ENCODE peak calls at places on chromosomes 11 and 22, in ten cellular contexts. One of them, this sample, is unnamed.

GRCh38 chr11:283405-284080 is 5.3 kb downstream of the NLRP6 start:
- DNase-seq in breast epithelium: no peak
- DNase-seq in type B pancreatic cell: no peak
- DNase-seq in tibial nerve: no peak
- DNase-seq in adrenal gland: no peak
- DNase-seq in HFF-Myc: no peak
- DNase-seq in astrocyte: no peak
- DNase-seq in HCT116: no peak
- DNase-seq in left ventricle myocardium inferior: no peak
- DNase-seq in osteoblast: peak
- DNase-seq in this sample: no peak

GRCh38 chr11:119422505-119423416 is at the start of gene THY1:
- DNase-seq in adrenal gland: no peak
- DNase-seq in left ventricle myocardium inferior: no peak
- DNase-seq in HFF-Myc: no peak
- DNase-seq in osteoblast: peak
- DNase-seq in astrocyte: peak
- DNase-seq in HCT116: no peak
- DNase-seq in type B pancreatic cell: no peak
- DNase-seq in breast epithelium: no peak
- DNase-seq in tibial nerve: no peak
- DNase-seq in this sample: peak

GRCh38 chr11:114317738-114318137 is 21.5 kb downstream of the NNMT start:
- DNase-seq in adrenal gland: no peak
- DNase-seq in left ventricle myocardium inferior: peak
- DNase-seq in HCT116: peak
- DNase-seq in tibial nerve: no peak
- DNase-seq in astrocyte: no peak
- DNase-seq in breast epithelium: no peak
- DNase-seq in type B pancreatic cell: no peak
- DNase-seq in HFF-Myc: no peak
- DNase-seq in osteoblast: peak
- DNase-seq in this sample: no peak

GRCh38 chr11:71086687-71087258 is 165.6 kb downstream of the SHANK2 start:
- DNase-seq in adrenal gland: peak
- DNase-seq in HCT116: no peak
- DNase-seq in type B pancreatic cell: no peak
- DNase-seq in tibial nerve: no peak
- DNase-seq in osteoblast: peak
- DNase-seq in astrocyte: no peak
- DNase-seq in breast epithelium: no peak
- DNase-seq in HFF-Myc: no peak
- DNase-seq in left ventricle myocardium inferior: no peak
- DNase-seq in this sample: no peak

GRCh38 chr22:35997438-35997837 is 31.2 kb downstream of the RBFOX2 start:
- DNase-seq in tibial nerve: no peak
- DNase-seq in astrocyte: no peak
- DNase-seq in left ventricle myocardium inferior: no peak
- DNase-seq in type B pancreatic cell: no peak
- DNase-seq in adrenal gland: no peak
- DNase-seq in osteoblast: peak
- DNase-seq in breast epithelium: no peak
- DNase-seq in HFF-Myc: no peak
- DNase-seq in HCT116: no peak
- DNase-seq in this sample: no peak

GRCh38 chr11:77266766-77267165 is 34.7 kb downstream of the GDPD4 start:
- DNase-seq in left ventricle myocardium inferior: no peak
- DNase-seq in osteoblast: no peak
- DNase-seq in HFF-Myc: no peak
- DNase-seq in type B pancreatic cell: no peak
- DNase-seq in HCT116: no peak
- DNase-seq in adrenal gland: no peak
- DNase-seq in breast epithelium: no peak
- DNase-seq in astrocyte: no peak
- DNase-seq in tibial nerve: no peak
- DNase-seq in this sample: no peak

GRCh38 chr22:43546186-43546585 is 134.4 kb downstream of the MPPED1 start:
- DNase-seq in osteoblast: no peak
- DNase-seq in breast epithelium: no peak
- DNase-seq in HCT116: no peak
- DNase-seq in type B pancreatic cell: no peak
- DNase-seq in HFF-Myc: no peak
- DNase-seq in tibial nerve: no peak
- DNase-seq in astrocyte: no peak
- DNase-seq in left ventricle myocardium inferior: no peak
- DNase-seq in adrenal gland: no peak
- DNase-seq in this sample: peak

GRCh38 chr11:420054-420910 is 5.5 kb upstream of the SIGIRR start:
- DNase-seq in astrocyte: no peak
- DNase-seq in type B pancreatic cell: no peak
- DNase-seq in adrenal gland: no peak
- DNase-seq in osteoblast: no peak
- DNase-seq in HCT116: no peak
- DNase-seq in breast epithelium: no peak
- DNase-seq in tibial nerve: no peak
- DNase-seq in left ventricle myocardium inferior: no peak
- DNase-seq in HFF-Myc: no peak
- DNase-seq in this sample: no peak

GRCh38 chr11:68780829-68781228 is 29.5 kb upstream of the TESMIN start:
- DNase-seq in HFF-Myc: no peak
- DNase-seq in HCT116: peak
- DNase-seq in astrocyte: no peak
- DNase-seq in tibial nerve: no peak
- DNase-seq in breast epithelium: no peak
- DNase-seq in osteoblast: no peak
- DNase-seq in adrenal gland: peak
- DNase-seq in type B pancreatic cell: no peak
- DNase-seq in left ventricle myocardium inferior: peak
- DNase-seq in this sample: no peak

GRCh38 chr11:1193326-1194230 is 29.3 kb upstream of the MUC5B start:
- DNase-seq in osteoblast: peak
- DNase-seq in breast epithelium: peak
- DNase-seq in tibial nerve: no peak
- DNase-seq in adrenal gland: no peak
- DNase-seq in HCT116: no peak
- DNase-seq in type B pancreatic cell: peak
- DNase-seq in HFF-Myc: no peak
- DNase-seq in left ventricle myocardium inferior: peak
- DNase-seq in astrocyte: no peak
- DNase-seq in this sample: peak

GRCh38 chr22:22397292-22397870 is 111.2 kb downstream of the ZNF280B start:
- DNase-seq in type B pancreatic cell: no peak
- DNase-seq in astrocyte: peak
- DNase-seq in tibial nerve: peak
- DNase-seq in osteoblast: peak
- DNase-seq in HCT116: peak
- DNase-seq in HFF-Myc: no peak
- DNase-seq in adrenal gland: peak
- DNase-seq in left ventricle myocardium inferior: peak
- DNase-seq in breast epithelium: peak
- DNase-seq in this sample: peak
- TF ChIP-seq CTCF in type B pancreatic cell: peak
- TF ChIP-seq CTCF in astrocyte: no peak
- TF ChIP-seq CTCF in tibial nerve: no peak
- TF ChIP-seq CTCF in osteoblast: peak
- TF ChIP-seq CTCF in HCT116: no peak
- TF ChIP-seq CTCF in HFF-Myc: no peak
- TF ChIP-seq CTCF in adrenal gland: no peak
- TF ChIP-seq CTCF in left ventricle myocardium inferior: peak
- TF ChIP-seq CTCF in breast epithelium: no peak
- TF ChIP-seq CTCF in this sample: no peak

GRCh38 chr11:55719608-55720160 is 53.6 kb upstream of the OR5D13 start:
- DNase-seq in osteoblast: no peak
- DNase-seq in breast epithelium: no peak
- DNase-seq in astrocyte: no peak
- DNase-seq in adrenal gland: no peak
- DNase-seq in type B pancreatic cell: no peak
- DNase-seq in HFF-Myc: no peak
- DNase-seq in tibial nerve: no peak
- DNase-seq in left ventricle myocardium inferior: no peak
- DNase-seq in HCT116: no peak
- DNase-seq in this sample: no peak

DNA sequence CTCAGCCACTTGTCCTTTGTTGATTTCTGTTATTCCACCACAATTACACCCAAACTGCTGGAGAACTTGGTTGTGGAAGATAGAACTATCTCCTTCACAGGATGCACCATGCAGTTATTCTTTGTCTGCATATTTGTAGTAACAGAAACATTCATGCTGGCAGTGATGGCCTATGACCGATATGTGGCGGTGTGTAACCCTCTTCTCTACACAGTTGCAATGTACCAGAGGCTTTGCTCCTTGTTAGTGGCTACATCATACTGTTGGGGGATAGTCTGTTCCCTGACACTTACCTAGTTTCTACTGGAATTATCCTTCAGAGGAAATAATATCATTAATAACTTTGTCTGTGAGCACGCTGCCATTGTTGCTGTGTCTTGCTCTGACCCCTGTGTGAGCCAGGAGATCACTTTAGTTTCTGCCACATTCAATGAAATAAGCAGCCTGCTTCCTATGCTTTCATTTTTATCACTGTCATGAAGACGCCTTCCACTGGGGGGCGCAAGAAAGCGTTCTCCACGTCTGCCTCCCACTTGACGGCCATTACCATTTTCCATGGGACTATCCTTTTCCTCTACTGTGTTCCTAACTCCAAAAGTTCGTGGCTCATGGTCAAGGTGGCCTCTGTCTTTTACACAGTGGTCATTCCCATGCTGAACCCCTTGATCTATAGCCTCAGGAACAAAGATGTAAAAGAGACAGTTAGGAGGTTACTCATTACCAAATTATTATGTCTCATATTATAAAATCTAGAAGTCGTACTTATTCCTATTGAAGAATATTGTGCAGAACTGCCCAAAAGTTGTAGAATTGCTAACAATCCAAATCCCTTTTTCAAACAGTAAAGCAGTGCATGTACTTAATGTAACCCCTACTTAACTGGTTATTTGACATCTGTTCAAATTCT is 53.2 kb downstream of the OR4C6 start:
- DNase-seq in HCT116: no peak
- DNase-seq in left ventricle myocardium inferior: no peak
- DNase-seq in HFF-Myc: no peak
- DNase-seq in astrocyte: no peak
- DNase-seq in osteoblast: no peak
- DNase-seq in tibial nerve: no peak
- DNase-seq in type B pancreatic cell: no peak
- DNase-seq in breast epithelium: no peak
- DNase-seq in adrenal gland: no peak
- DNase-seq in this sample: no peak
- TF ChIP-seq CTCF in HCT116: no peak
- TF ChIP-seq CTCF in left ventricle myocardium inferior: no peak
- TF ChIP-seq CTCF in HFF-Myc: peak
- TF ChIP-seq CTCF in astrocyte: no peak
- TF ChIP-seq CTCF in osteoblast: no peak
- TF ChIP-seq CTCF in tibial nerve: no peak
- TF ChIP-seq CTCF in type B pancreatic cell: peak
- TF ChIP-seq CTCF in breast epithelium: no peak
- TF ChIP-seq CTCF in adrenal gland: no peak
- TF ChIP-seq CTCF in this sample: no peak

GRCh38 chr11:64660706-64661105 is 62.3 kb downstream of the NRXN2 start:
- DNase-seq in astrocyte: no peak
- DNase-seq in HFF-Myc: no peak
- DNase-seq in adrenal gland: no peak
- DNase-seq in type B pancreatic cell: no peak
- DNase-seq in osteoblast: peak
- DNase-seq in breast epithelium: no peak
- DNase-seq in HCT116: no peak
- DNase-seq in left ventricle myocardium inferior: no peak
- DNase-seq in tibial nerve: no peak
- DNase-seq in this sample: no peak

GRCh38 chr11:64659417-64660144 is 63.4 kb downstream of the NRXN2 start:
- DNase-seq in type B pancreatic cell: no peak
- DNase-seq in HCT116: peak
- DNase-seq in tibial nerve: no peak
- DNase-seq in osteoblast: peak
- DNase-seq in left ventricle myocardium inferior: no peak
- DNase-seq in breast epithelium: no peak
- DNase-seq in HFF-Myc: peak
- DNase-seq in adrenal gland: no peak
- DNase-seq in astrocyte: peak
- DNase-seq in this sample: no peak

GRCh38 chr11:64661622-64662021 is 61.4 kb downstream of the NRXN2 start:
- DNase-seq in tibial nerve: no peak
- DNase-seq in osteoblast: peak
- DNase-seq in HCT116: no peak
- DNase-seq in type B pancreatic cell: no peak
- DNase-seq in breast epithelium: no peak
- DNase-seq in astrocyte: no peak
- DNase-seq in HFF-Myc: no peak
- DNase-seq in left ventricle myocardium inferior: no peak
- DNase-seq in adrenal gland: no peak
- DNase-seq in this sample: no peak

GRCh38 chr11:64661146-64661545 is 61.9 kb downstream of the NRXN2 start:
- DNase-seq in HCT116: no peak
- DNase-seq in left ventricle myocardium inferior: peak
- DNase-seq in osteoblast: peak
- DNase-seq in type B pancreatic cell: no peak
- DNase-seq in tibial nerve: no peak
- DNase-seq in astrocyte: peak
- DNase-seq in breast epithelium: no peak
- DNase-seq in adrenal gland: no peak
- DNase-seq in HFF-Myc: no peak
- DNase-seq in this sample: peak

GRCh38 chr11:64660205-64660604 is 62.8 kb downstream of the NRXN2 start:
- DNase-seq in left ventricle myocardium inferior: no peak
- DNase-seq in type B pancreatic cell: no peak
- DNase-seq in tibial nerve: no peak
- DNase-seq in osteoblast: no peak
- DNase-seq in breast epithelium: no peak
- DNase-seq in HFF-Myc: no peak
- DNase-seq in HCT116: no peak
- DNase-seq in adrenal gland: no peak
- DNase-seq in astrocyte: no peak
- DNase-seq in this sample: no peak
- TF ChIP-seq CTCF in left ventricle myocardium inferior: no peak
- TF ChIP-seq CTCF in type B pancreatic cell: no peak
- TF ChIP-seq CTCF in tibial nerve: no peak
- TF ChIP-seq CTCF in osteoblast: no peak
- TF ChIP-seq CTCF in breast epithelium: no peak
- TF ChIP-seq CTCF in HFF-Myc: no peak
- TF ChIP-seq CTCF in HCT116: no peak
- TF ChIP-seq CTCF in adrenal gland: no peak
- TF ChIP-seq CTCF in astrocyte: no peak
- TF ChIP-seq CTCF in this sample: no peak

DNA sequence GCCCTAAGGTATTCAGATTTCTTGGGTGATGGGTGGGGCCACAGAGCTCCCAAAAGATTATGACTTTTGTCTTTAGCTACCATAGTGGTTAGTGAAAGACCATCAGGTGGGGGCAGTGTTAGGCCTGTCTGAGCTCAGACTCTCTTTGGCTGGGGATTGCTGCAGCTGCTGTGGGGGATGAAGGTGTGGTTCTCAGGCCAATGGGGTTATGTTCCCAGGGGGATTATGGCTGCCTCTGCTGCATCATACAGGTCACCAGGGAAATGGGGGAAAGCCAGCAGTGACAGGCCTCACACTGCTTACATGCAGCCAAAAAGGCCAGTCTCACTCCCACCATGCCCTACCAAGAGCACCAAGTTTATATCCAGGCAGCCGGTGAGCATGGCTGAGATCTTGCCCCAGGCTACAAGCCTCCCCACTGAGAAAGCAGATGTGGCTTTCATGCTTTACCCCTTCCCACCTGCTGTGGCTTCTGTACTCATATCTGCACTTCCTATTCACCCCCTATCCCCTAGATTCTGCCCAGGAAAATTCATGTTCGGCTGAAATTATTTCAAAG is 24.8 kb downstream of the CNTF start:
- DNase-seq in HFF-Myc: no peak
- DNase-seq in breast epithelium: no peak
- DNase-seq in adrenal gland: no peak
- DNase-seq in type B pancreatic cell: no peak
- DNase-seq in left ventricle myocardium inferior: no peak
- DNase-seq in tibial nerve: no peak
- DNase-seq in osteoblast: no peak
- DNase-seq in astrocyte: no peak
- DNase-seq in HCT116: no peak
- DNase-seq in this sample: no peak
- TF ChIP-seq CTCF in HFF-Myc: no peak
- TF ChIP-seq CTCF in breast epithelium: no peak
- TF ChIP-seq CTCF in adrenal gland: no peak
- TF ChIP-seq CTCF in type B pancreatic cell: no peak
- TF ChIP-seq CTCF in left ventricle myocardium inferior: no peak
- TF ChIP-seq CTCF in tibial nerve: no peak
- TF ChIP-seq CTCF in osteoblast: no peak
- TF ChIP-seq CTCF in astrocyte: no peak
- TF ChIP-seq CTCF in HCT116: no peak
- TF ChIP-seq CTCF in this sample: no peak

This sample was measured in osteocyte.